ENCODE peak calls at places on chromosome 12, in nine cellular contexts. X is activated CD4-positive, alpha-beta T cell treated with anti-CD3 and anti-CD28 coated beads, Interleukin-2, amount 50 U/mL, for 1 hour; R is stimulated activated CD4-positive, alpha-beta T cell treated with anti-CD3 and anti-CD28 coated beads, Interleukin-4, amount 100 ng/mL, for 24 hours; T is stimulated activated naive CD8-positive, alpha-beta T cell treated with anti-CD3 and anti-CD28 coated beads, Interleukin-15, Interleukin-2, amounts not matched to agents 100 U/mL and 50 U/mL, for 24 hours; W is naive B cell; E is sciatic nerve; B is Daoy; V is amygdala; Z is Jurkat, Clone E6-1. F is an unnamed sample.

GRCh38 chr12:49636979-49637378 is 13.6 kb downstream of the PRPF40B start:
- DNase-seq in T (peak; percentile 54), B (peak; percentile 70), V (peak; percentile 47), Z (peak; percentile 69), X (peak; percentile 50), W (peak; percentile 40), R (peak; percentile 64), E (no peak), F (peak; percentile 63)

GRCh38 chr12:111444706-111445310 is 39.1 kb downstream of the SH2B3 start:
- DNase-seq in T (peak; percentile 87), E (peak; percentile 73), W (peak; percentile 92), R (peak; percentile 89), X (peak; percentile 79), V (peak; percentile 31), B (no peak), Z (peak; percentile 68), F (peak; percentile 88)

GRCh38 chr12:101570022-101570421 is 24.7 kb upstream of the MYBPC1 start:
- DNase-seq in B (peak; percentile 33), T (no peak), Z (peak; percentile 5), W (peak; percentile 13), V (no peak), X (no peak), R (no peak), E (no peak), F (no peak)

GRCh38 chr12:116153983-116154382 is 123.5 kb downstream of the MED13L start:
- DNase-seq in Z (no peak), E (no peak), R (no peak), X (no peak), V (no peak), T (no peak), B (no peak), W (no peak), F (no peak)

GRCh38 chr12:62260733-62261683 is 804 bp downstream of the USP15 start:
- DNase-seq in B (peak; percentile 56), W (peak; percentile 90), X (peak; percentile 44), R (peak; percentile 49), T (peak; percentile 54), E (no peak), Z (peak; percentile 96), V (no peak), F (peak; percentile 70)

GRCh38 chr12:115132145-115132544 is 448.2 kb upstream of the TBX3 start:
- DNase-seq in X (no peak), R (no peak), Z (no peak), V (no peak), W (no peak), T (no peak), E (no peak), B (peak; percentile 63), F (no peak)

GRCh38 chr12:15966426-15966825 is 55.3 kb downstream of the DERA start:
- DNase-seq in B (peak; percentile 49), R (no peak), W (no peak), E (no peak), V (no peak), Z (no peak), X (no peak), T (no peak), F (no peak)

GRCh38 chr12:96228566-96229248 is 34.5 kb downstream of the ELK3 start:
- DNase-seq in R (no peak), W (no peak), X (no peak), T (no peak), E (no peak), V (no peak), B (no peak), Z (no peak), F (no peak)

GRCh38 chr12:6899837-6900519 is 4.6 kb upstream of the LRRC23 start:
- DNase-seq in W (no peak), X (no peak), E (peak; percentile 78), R (peak; percentile 20), B (peak; percentile 50), V (peak; percentile 30), T (no peak), Z (no peak), F (no peak)

GRCh38 chr12:41409628-41410027 is 221.5 kb downstream of the PDZRN4 start:
- DNase-seq in W (no peak), V (no peak), E (no peak), R (no peak), X (no peak), B (no peak), Z (peak; percentile 4), T (no peak), F (no peak)

GRCh38 chr12:96986883-96987523 is 79.9 kb downstream of the NEDD1 start:
- DNase-seq in V (no peak), Z (peak; percentile 27), B (peak; percentile 33), T (no peak), X (no peak), E (no peak), W (no peak), R (no peak), F (no peak)

GRCh38 chr12:44217146-44217883 is 381.4 kb downstream of the TMEM117 start:
- DNase-seq in R (no peak), V (no peak), W (no peak), T (no peak), B (no peak), X (no peak), E (no peak), Z (no peak), F (no peak)

GRCh38 chr12:11171953-11172675 is 1.1 kb downstream of the SMIM10L1 start:
- DNase-seq in V (no peak), B (no peak), X (no peak), Z (no peak), R (no peak), T (no peak), W (no peak), E (no peak), F (no peak)

GRCh38 chr12:69998922-69999321 is 173.9 kb downstream of the MYRFL start:
- DNase-seq in Z (no peak), T (no peak), B (no peak), R (no peak), W (no peak), X (no peak), E (no peak), V (no peak), F (no peak)

GRCh38 chr12:70271025-70271424 is 27.8 kb downstream of the CNOT2 start:
- DNase-seq in E (no peak), T (no peak), W (no peak), R (no peak), Z (no peak), V (no peak), B (no peak), X (no peak), F (no peak)

GRCh38 chr12:99767809-99768208 is 120.3 kb downstream of the GARIN6 start:
- DNase-seq in W (no peak), T (no peak), E (no peak), B (no peak), X (no peak), Z (peak; percentile 20), V (no peak), R (no peak), F (no peak)

GRCh38 chr12:26636710-26637328 is 196.2 kb downstream of the ITPR2 start:
- DNase-seq in R (no peak), V (no peak), Z (no peak), X (no peak), B (peak; percentile 90), E (no peak), W (no peak), T (no peak), F (no peak)

GRCh38 chr12:24902521-24903304 is 46.2 kb downstream of the BCAT1 start:
- DNase-seq in X (no peak), E (peak; percentile 63), B (peak; percentile 17), R (peak; percentile 15), V (no peak), T (peak; percentile 53), Z (no peak), W (peak; percentile 11), F (peak; percentile 56)

GRCh38 chr12:26271889-26272492 is 76.6 kb downstream of the SSPN start:
- DNase-seq in V (peak; percentile 26), T (peak; percentile 30), W (no peak), Z (no peak), X (no peak), R (peak; percentile 13), B (peak; percentile 97), E (peak; percentile 92), F (no peak)

GRCh38 chr12:64273527-64274403 is 51.7 kb upstream of the KICS2 start:
- DNase-seq in E (no peak), T (peak; percentile 6), Z (peak; percentile 24), W (no peak), B (peak; percentile 22), R (peak; percentile 5), X (no peak), V (no peak), F (no peak)

GRCh38 chr12:6620137-6620884 is 13.1 kb upstream of the CHD4 start:
- DNase-seq in Z (no peak), B (no peak), E (no peak), V (no peak), W (no peak), R (peak; percentile 61), X (peak; percentile 47), T (peak; percentile 70), F (peak; percentile 74)

GRCh38 chr12:110619534-110619953 is 5.6 kb downstream of the TCTN1 start:
- DNase-seq in T (peak; percentile 42), V (no peak), R (peak; percentile 50), E (no peak), Z (no peak), B (no peak), X (no peak), W (peak; percentile 49), F (peak; percentile 50)

GRCh38 chr12:50458606-50459005 is 46.2 kb upstream of the DIP2B start:
- DNase-seq in B (no peak), V (no peak), Z (no peak), X (no peak), E (no peak), T (no peak), R (no peak), W (no peak), F (no peak)

GRCh38 chr12:96889273-96889933 is 17.7 kb upstream of the NEDD1 start:
- DNase-seq in W (no peak), Z (no peak), V (no peak), X (no peak), E (no peak), T (no peak), B (peak; percentile 75), R (no peak), F (no peak)

GRCh38 chr12:64571346-64571745 is 38.9 kb upstream of the RASSF3 start:
- DNase-seq in V (no peak), W (no peak), Z (peak; percentile 79), X (no peak), R (no peak), E (no peak), B (no peak), T (no peak), F (no peak)

GRCh38 chr12:79267580-79267979 is 403.0 kb downstream of the SYT1 start:
- DNase-seq in R (no peak), Z (no peak), B (no peak), E (no peak), X (no peak), V (no peak), W (no peak), T (no peak), F (no peak)

GRCh38 chr12:47237751-47238211 is 158.0 kb upstream of the AMIGO2 start:
- DNase-seq in V (no peak), X (no peak), T (no peak), W (no peak), R (no peak), E (no peak), B (no peak), Z (no peak), F (no peak)

GRCh38 chr12:99130808-99131538 is 485.9 kb downstream of the APAF1 start:
- DNase-seq in B (peak; percentile 5), V (no peak), T (no peak), Z (no peak), R (no peak), X (no peak), E (no peak), W (no peak), F (no peak)

GRCh38 chr12:90908465-90908864 is 46.5 kb downstream of the CCER1 start:
- DNase-seq in T (no peak), B (no peak), E (no peak), X (no peak), V (no peak), R (no peak), Z (no peak), W (no peak), F (no peak)

GRCh38 chr12:12946686-12947355 is 5.1 kb downstream of the GPRC5D start:
- DNase-seq in E (no peak), B (no peak), T (no peak), X (no peak), W (no peak), R (no peak), Z (no peak), V (no peak), F (no peak)

GRCh38 chr12:41213107-41213506 is 25.0 kb downstream of the PDZRN4 start:
- DNase-seq in B (no peak), W (no peak), X (no peak), V (no peak), E (no peak), R (no peak), T (no peak), Z (no peak), F (no peak)